ENCODE peak calls at places on chromosomes 11 and 22, in eight cellular contexts. Z is heart left ventricle, F is right atrium auricular region, A is glutamatergic neuron, S is mammary epithelial cell, O is colonic mucosa, K is WTC11, P is progenitor cell of endocrine pancreas. Y is an unnamed sample.

GRCh38 chr11:64890084-64890944 is 11.9 kb upstream of the EHD1 start:
- DNase-seq in Z (no peak), F (no peak), A (no peak), S (no peak), O (peak; percentile 50), K (no peak), P (no peak), Y (peak; percentile 77)

GRCh38 chr22:30947821-30948454 is 20.6 kb downstream of the MORC2 start:
- DNase-seq in Z (no peak), F (no peak), A (no peak), S (peak; percentile 64), O (no peak), K (no peak), P (no peak), Y (no peak)

GRCh38 chr11:123116486-123116885 is 54.5 kb upstream of the HSPA8 start:
- DNase-seq in Z (no peak), F (no peak), A (no peak), S (peak; percentile 48), O (no peak), K (no peak), P (no peak), Y (no peak)

GRCh38 chr11:107197932-107198331 is 179.7 kb upstream of the GUCY1A2 start:
- DNase-seq in Z (no peak), F (no peak), A (no peak), S (no peak), O (no peak), K (no peak), P (no peak), Y (no peak)

GRCh38 chr11:109267293-109268095 is 154.5 kb upstream of the C11orf87 start:
- DNase-seq in Z (no peak), F (no peak), A (no peak), S (peak; percentile 78), O (no peak), K (no peak), P (no peak), Y (no peak)

GRCh38 chr22:44074286-44074984 is 50.3 kb downstream of the PARVB start:
- DNase-seq in Z (no peak), F (no peak), A (no peak), S (no peak), O (no peak), K (no peak), P (no peak), Y (no peak)

GRCh38 chr11:87097582-87097981 is 59.8 kb downstream of the TMEM135 start:
- DNase-seq in Z (peak; percentile 34), F (no peak), A (peak; percentile 53), S (peak; percentile 22), O (peak; percentile 61), K (peak; percentile 68), P (no peak), Y (no peak)

GRCh38 chr22:45617948-45618347 is 53.7 kb upstream of the ATXN10 start:
- DNase-seq in Z (no peak), F (no peak), A (no peak), S (no peak), O (no peak), K (no peak), P (no peak), Y (peak; percentile 20)

GRCh38 chr11:134207538-134208239 is 16.1 kb downstream of the NCAPD3 start:
- DNase-seq in Z (no peak), F (no peak), A (peak; percentile 76), S (no peak), O (peak; percentile 44), K (peak; percentile 65), P (peak; percentile 32), Y (no peak)

GRCh38 chr11:120513436-120514315 is 2.1 kb downstream of the GRIK4 start:
- DNase-seq in Z (no peak), F (no peak), A (no peak), S (no peak), O (no peak), K (no peak), P (no peak), Y (no peak)

GRCh38 chr11:120511116-120511803 is at the start of gene GRIK4:
- DNase-seq in Z (peak; percentile 77), F (peak; percentile 85), A (peak; percentile 95), S (peak; percentile 62), O (peak; percentile 84), K (peak; percentile 92), P (peak; percentile 79), Y (peak; percentile 93)

GRCh38 chr11:120514541-120515121 is 3.1 kb downstream of the GRIK4 start:
- DNase-seq in Z (no peak), F (no peak), A (no peak), S (no peak), O (no peak), K (no peak), P (no peak), Y (peak; percentile 86)

GRCh38 chr11:120511804-120512726 is 517 bp downstream of the GRIK4 start:
- DNase-seq in Z (no peak), F (no peak), A (peak; percentile 41), S (no peak), O (no peak), K (peak; percentile 45), P (no peak), Y (peak; percentile 93)

GRCh38 chr11:120512727-120513435 is 1.3 kb downstream of the GRIK4 start:
- DNase-seq in Z (no peak), F (no peak), A (no peak), S (no peak), O (no peak), K (no peak), P (no peak), Y (peak; percentile 49)
- TF ChIP-seq CTCF in Z (no peak), F (no peak), A (no peak), S (no peak), O (no peak), K (no peak), P (no peak), Y (peak; percentile 47)

DNA sequence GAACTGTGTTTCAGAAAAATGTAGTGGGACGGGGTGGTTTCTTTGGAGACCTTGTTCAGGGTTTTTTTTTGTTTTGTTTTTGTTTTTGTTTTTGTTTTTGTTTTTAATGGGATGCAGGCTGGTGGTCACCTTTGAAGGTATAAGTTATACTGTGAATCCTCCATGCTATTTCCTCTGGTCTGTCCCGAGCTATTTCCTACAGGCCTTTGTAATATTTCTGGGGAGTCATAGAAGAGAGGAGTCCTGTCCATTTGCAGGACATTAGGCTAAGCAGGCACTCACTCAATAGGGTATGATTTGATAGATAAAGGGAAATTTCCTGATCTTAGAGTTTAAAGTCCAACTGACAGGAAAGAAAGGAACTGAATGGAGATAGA is 78.0 kb downstream of the TRAF6 start:
- DNase-seq in Z (no peak), F (no peak), A (no peak), S (no peak), O (no peak), K (no peak), P (no peak), Y (no peak)
- TF ChIP-seq CTCF in Z (no peak), F (no peak), A (no peak), S (no peak), O (no peak), K (no peak), P (no peak), Y (no peak)

GRCh38 chr11:100978942-100979341 is 150.7 kb downstream of the PGR start:
- DNase-seq in Z (no peak), F (no peak), A (no peak), S (no peak), O (no peak), K (no peak), P (no peak), Y (no peak)

GRCh38 chr11:100978442-100978841 is 151.2 kb downstream of the PGR start:
- DNase-seq in Z (no peak), F (no peak), A (no peak), S (no peak), O (no peak), K (peak; percentile 17), P (no peak), Y (no peak)

GRCh38 chr11:100984668-100985067 is 144.9 kb downstream of the PGR start:
- DNase-seq in Z (no peak), F (no peak), A (no peak), S (no peak), O (no peak), K (no peak), P (no peak), Y (no peak)

GRCh38 chr11:100981196-100981824 is 148.3 kb downstream of the PGR start:
- DNase-seq in Z (no peak), F (no peak), A (no peak), S (peak; percentile 22), O (no peak), K (no peak), P (no peak), Y (no peak)

DNA sequence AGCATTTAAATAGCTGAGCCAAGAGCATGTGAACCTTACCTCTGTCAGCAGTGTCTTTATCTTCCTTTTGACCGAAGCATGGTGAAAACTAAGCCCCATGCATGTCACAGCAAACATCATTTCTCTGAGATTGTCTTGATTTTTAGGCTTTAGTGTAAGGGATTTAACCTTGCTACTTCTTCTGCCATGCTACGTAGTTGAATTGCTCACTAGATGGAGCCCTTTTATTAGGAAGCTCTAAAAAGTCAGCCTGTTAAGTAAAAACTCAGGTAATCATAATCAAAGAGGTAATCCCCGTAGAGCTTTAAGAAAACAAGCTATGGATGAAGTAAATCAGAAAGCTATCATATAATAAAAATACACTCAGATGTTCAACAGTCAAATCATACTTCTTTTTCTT is 149.5 kb downstream of the PGR start:
- DNase-seq in Z (no peak), F (no peak), A (no peak), S (no peak), O (no peak), K (no peak), P (no peak), Y (no peak)
- TF ChIP-seq CTCF in Z (peak; percentile 45), F (no peak), A (no peak), S (peak; percentile 15), O (no peak), K (no peak), P (peak; percentile 52), Y (peak; percentile 73)

GRCh38 chr11:93652161-93652597 is 9.3 kb upstream of the CEP295 start:
- DNase-seq in Z (no peak), F (no peak), A (no peak), S (peak; percentile 19), O (peak; percentile 51), K (no peak), P (peak; percentile 28), Y (no peak)

GRCh38 chr11:93651052-93651451 is 10.4 kb upstream of the CEP295 start:
- DNase-seq in Z (no peak), F (no peak), A (no peak), S (no peak), O (no peak), K (no peak), P (no peak), Y (no peak)

GRCh38 chr11:93646399-93646798 is 15.1 kb upstream of the CEP295 start:
- DNase-seq in Z (no peak), F (no peak), A (no peak), S (no peak), O (no peak), K (no peak), P (no peak), Y (no peak)

GRCh38 chr11:93645938-93646337 is 15.5 kb upstream of the CEP295 start:
- DNase-seq in Z (no peak), F (no peak), A (no peak), S (no peak), O (no peak), K (no peak), P (no peak), Y (no peak)

DNA sequence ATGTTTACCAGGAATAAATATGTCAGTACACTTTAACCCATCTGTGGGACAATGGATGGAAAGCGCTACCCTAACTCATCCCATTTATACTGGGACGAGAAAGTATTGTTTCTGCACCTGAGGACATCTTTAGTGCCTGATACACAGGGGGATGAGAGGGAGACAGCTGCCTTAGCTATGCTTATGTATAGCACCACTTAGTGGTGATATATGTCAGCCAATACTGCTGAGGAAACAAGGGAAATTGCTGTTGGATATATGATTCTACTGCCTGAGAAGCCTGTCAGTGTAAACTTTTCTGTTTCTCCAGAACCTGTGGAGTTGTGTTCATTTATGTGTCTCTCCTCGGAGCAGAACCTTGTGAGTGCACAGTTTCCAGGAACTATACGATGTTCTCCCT is 13.3 kb upstream of the CEP295 start:
- DNase-seq in Z (no peak), F (no peak), A (no peak), S (peak; percentile 9), O (no peak), K (no peak), P (no peak), Y (no peak)
- TF ChIP-seq CTCF in Z (no peak), F (no peak), A (peak; percentile 14), S (peak; percentile 29), O (no peak), K (peak; percentile 16), P (peak; percentile 44), Y (peak; percentile 73)

Y was measured in chondrocyte.